ENCODE peak calls at places on chromosomes 12 and 14, in nine cellular contexts. S is NCI-H1048, T is AG10803, X is AG08396, V is pons, L is foreskin fibroblast, O is astrocyte of the spinal cord, J is AG04450, G is uterus. C is an unnamed sample.

GRCh38 chr14:33556382-33557121 is 394.3 kb downstream of the EGLN3 start:
- DNase-seq in L (no peak), X (no peak), V (no peak), G (no peak), T (peak), S (no peak), O (peak), J (no peak), C (peak)

GRCh38 chr12:111488271-111488670 is 82.5 kb downstream of the SH2B3 start:
- DNase-seq in G (peak), X (no peak), T (no peak), J (no peak), O (no peak), S (no peak), L (no peak), V (no peak), C (no peak)

GRCh38 chr12:75623631-75624118 is 112.3 kb upstream of the KRR1 start:
- DNase-seq in G (no peak), J (no peak), L (peak), V (peak), T (peak), O (peak), X (no peak), S (no peak), C (peak)

GRCh38 chr12:65497645-65498044 is 219.2 kb downstream of the MSRB3 start:
- DNase-seq in T (peak), X (no peak), O (no peak), G (no peak), S (no peak), J (no peak), V (no peak), L (peak), C (no peak)

GRCh38 chr12:113918306-113918705 is 47.8 kb downstream of the RBM19 start:
- DNase-seq in J (no peak), L (no peak), O (no peak), S (no peak), G (no peak), X (no peak), T (no peak), V (no peak), C (no peak)

GRCh38 chr14:103854822-103855733 is 7.7 kb upstream of the PPP1R13B start:
- DNase-seq in G (no peak), T (no peak), S (no peak), X (no peak), L (no peak), V (no peak), J (no peak), O (no peak), C (no peak)

GRCh38 chr12:89574736-89575208 is 48.9 kb upstream of the POC1B start:
- DNase-seq in T (peak), L (peak), O (peak), G (no peak), S (no peak), V (peak), J (peak), X (peak), C (peak)

GRCh38 chr14:31243860-31244259 is 36.3 kb upstream of the HECTD1 start:
- DNase-seq in O (no peak), J (no peak), T (no peak), S (no peak), X (no peak), V (no peak), L (no peak), G (no peak), C (no peak)

GRCh38 chr12:117662220-117662619 is 300.8 kb upstream of the NOS1 start:
- DNase-seq in J (no peak), T (no peak), L (no peak), V (no peak), X (no peak), G (no peak), O (no peak), S (no peak), C (no peak)

GRCh38 chr12:106522708-106523107 is 60.1 kb upstream of the RFX4 start:
- DNase-seq in L (no peak), T (no peak), S (no peak), X (no peak), J (no peak), G (no peak), O (no peak), V (no peak), C (no peak)

GRCh38 chr12:114835031-114835430 is 151.1 kb upstream of the TBX3 start:
- DNase-seq in O (peak), V (no peak), T (peak), G (no peak), J (peak), X (peak), S (no peak), L (peak), C (peak)

GRCh38 chr12:57837779-57838562 is 8.6 kb downstream of the CTDSP2 start:
- DNase-seq in O (peak), T (peak), S (no peak), J (no peak), V (no peak), G (peak), X (peak), L (peak), C (peak)

GRCh38 chr12:117188121-117188665 is 2.1 kb downstream of the FBXO21 start:
- DNase-seq in T (no peak), X (no peak), V (no peak), J (no peak), S (no peak), O (no peak), G (no peak), L (no peak), C (no peak)

GRCh38 chr14:50020799-50021198 is 95.6 kb downstream of the VCPKMT start:
- DNase-seq in S (no peak), T (no peak), G (no peak), V (no peak), J (no peak), O (no peak), X (no peak), L (no peak), C (no peak)

GRCh38 chr12:55816876-55817351 is 610 bp downstream of the SARNP start:
- DNase-seq in S (no peak), J (no peak), T (no peak), O (no peak), V (no peak), X (peak), L (no peak), G (no peak), C (peak)

GRCh38 chr14:57748279-57748678 is 117.6 kb downstream of the SLC35F4 start:
- DNase-seq in S (no peak), X (no peak), J (no peak), O (no peak), V (no peak), L (no peak), T (no peak), G (no peak), C (peak)

GRCh38 chr12:25591132-25591531 is 38.0 kb upstream of the LMNTD1 start:
- DNase-seq in J (no peak), X (no peak), O (no peak), G (no peak), V (no peak), T (no peak), L (no peak), S (no peak), C (no peak)

GRCh38 chr14:99239661-99240092 is 32.3 kb downstream of the BCL11B start:
- DNase-seq in O (no peak), S (no peak), X (no peak), J (no peak), V (no peak), T (no peak), L (no peak), G (no peak), C (no peak)

GRCh38 chr12:85448548-85449139 is 168.6 kb downstream of the ALX1 start:
- DNase-seq in L (no peak), V (no peak), T (peak), X (no peak), J (no peak), O (peak), G (no peak), S (peak), C (peak)

GRCh38 chr12:100267603-100268281 is 765 bp downstream of the SCYL2 start:
- DNase-seq in T (peak), L (no peak), S (no peak), O (peak), G (no peak), J (no peak), X (peak), V (peak), C (peak)

GRCh38 chr12:104546575-104546974 is 89.8 kb downstream of the CHST11 start:
- DNase-seq in T (no peak), G (no peak), X (no peak), V (peak), O (no peak), J (no peak), S (no peak), L (no peak), C (no peak)